ENCODE peak calls at places on chromosomes 13 and 19, in eight cellular contexts. V is neural progenitor cell, F is DND-41, M is HL-60, I is stomach, P is tibial artery, Z is ascending aorta, O is thoracic aorta. E is an unnamed sample. For H3K27me3, the result is how much of the 10 kb centered on the place peaks cover.

GRCh38 chr13:114099191-114099590 is 33.2 kb downstream of the RASA3 start:
- DNase-seq in M (no peak), I (no peak), V (peak), Z (peak), F (no peak), P (peak), O (peak), E (peak)

GRCh38 chr19:47253970-47254369 is 2.4 kb upstream of the CCDC9 start:
- DNase-seq in P (no peak), Z (no peak), F (no peak), V (no peak), M (no peak), I (no peak), O (no peak), E (no peak)

GRCh38 chr13:44872751-44873150 is 116.5 kb downstream of the NUFIP1 start:
- DNase-seq in O (no peak), Z (no peak), I (no peak), M (no peak), F (no peak), V (no peak), P (no peak), E (no peak)

GRCh38 chr19:42199440-42200115 is 17.9 kb downstream of the DEDD2 start:
- DNase-seq in M (peak), O (no peak), V (no peak), F (peak), I (peak), Z (no peak), P (peak), E (peak)

GRCh38 chr19:51724543-51724942 is 752 bp upstream of the HAS1 start:
- DNase-seq in O (no peak), P (peak), V (no peak), Z (no peak), F (no peak), I (no peak), M (no peak), E (no peak)

GRCh38 chr13:43363156-43363918 is 340.0 kb downstream of the DNAJC15 start:
- DNase-seq in F (no peak), P (no peak), V (no peak), O (no peak), I (no peak), Z (no peak), M (no peak), E (no peak)

GRCh38 chr13:25692156-25692555 is 320.4 kb downstream of the ATP8A2 start:
- DNase-seq in I (no peak), F (no peak), O (no peak), P (no peak), Z (no peak), M (no peak), V (peak), E (no peak)

GRCh38 chr19:6047741-6048231 is 62.5 kb downstream of the RFX2 start:
- DNase-seq in V (peak), P (no peak), Z (no peak), M (no peak), F (no peak), I (no peak), O (no peak), E (no peak)

GRCh38 chr13:110382229-110382628 is 75.1 kb downstream of the COL4A2 start:
- DNase-seq in F (no peak), P (no peak), Z (no peak), O (no peak), I (no peak), V (no peak), M (no peak), E (no peak)

GRCh38 chr19:50565984-50566903 is 2.0 kb downstream of the LRRC4B start:
- DNase-seq in F (no peak), Z (no peak), P (no peak), O (no peak), V (peak), I (no peak), M (no peak), E (no peak)

GRCh38 chr13:44648392-44649117 is 72.4 kb upstream of the TSC22D1 start:
- DNase-seq in M (no peak), P (no peak), F (no peak), Z (no peak), I (no peak), O (no peak), V (no peak), E (no peak)

GRCh38 chr19:37983916-37984315 is 76.9 kb downstream of the SIPA1L3 start:
- DNase-seq in O (no peak), P (no peak), I (no peak), F (no peak), Z (no peak), V (no peak), M (no peak), E (no peak)

GRCh38 chr13:114100446-114101320 is 31.7 kb downstream of the RASA3 start:
- DNase-seq in V (no peak), O (no peak), P (peak), M (no peak), I (no peak), Z (no peak), F (no peak), E (no peak)

GRCh38 chr13:35157143-35157755 is 215.2 kb downstream of the NBEA start:
- DNase-seq in F (peak), I (no peak), Z (no peak), P (no peak), O (no peak), V (peak), M (peak), E (no peak)

GRCh38 chr13:24688111-24688510 is 7.9 kb downstream of the ATP12A start:
- DNase-seq in I (no peak), P (no peak), M (no peak), F (no peak), O (no peak), V (no peak), Z (no peak), E (no peak)

GRCh38 chr13:79799049-79799448 is 318.1 kb downstream of the NDFIP2 start:
- DNase-seq in M (no peak), P (no peak), O (no peak), F (no peak), V (no peak), Z (no peak), I (no peak), E (no peak)

GRCh38 chr13:113854238-113855011 is 9.5 kb downstream of the GAS6 start:
- DNase-seq in M (no peak), F (peak), V (no peak), I (no peak), O (no peak), Z (no peak), P (peak), E (no peak)

GRCh38 chr19:51078731-51079130 is 4.0 kb downstream of the KLK14 start:
- DNase-seq in I (no peak), O (no peak), V (no peak), F (no peak), M (no peak), Z (no peak), P (no peak), E (no peak)

GRCh38 chr19:56403261-56403660 is 871 bp upstream of the ZNF583 start:
- DNase-seq in O (no peak), P (no peak), I (no peak), V (peak), M (no peak), Z (no peak), F (no peak), E (no peak)

GRCh38 chr19:3343619-3344502 is 22.5 kb upstream of the NFIC start:
- DNase-seq in O (peak), P (peak), F (peak), Z (peak), M (peak), V (no peak), I (peak), E (no peak)

GRCh38 chr19:9528757-9529336 is 9.6 kb downstream of the ZNF426 start:
- DNase-seq in P (no peak), V (no peak), M (no peak), O (no peak), Z (no peak), F (no peak), I (no peak), E (no peak)

GRCh38 chr13:39073983-39074382 is 35.7 kb downstream of the NHLRC3 start:
- DNase-seq in M (no peak), Z (no peak), P (no peak), I (no peak), F (no peak), O (no peak), V (no peak), E (no peak)

GRCh38 chr13:41356788-41357187 is 45.7 kb downstream of the NAA16 start:
- DNase-seq in Z (no peak), O (no peak), M (no peak), P (no peak), I (no peak), V (no peak), F (no peak), E (peak)

GRCh38 chr19:29612801-29613595 is 6.9 kb downstream of the POP4 start:
- DNase-seq in P (no peak), I (no peak), V (no peak), F (no peak), M (no peak), Z (no peak), O (no peak), E (no peak)

GRCh38 chr13:32187651-32188050 is 127.5 kb downstream of the ZAR1L start:
- DNase-seq in V (no peak), M (no peak), I (no peak), F (no peak), O (no peak), P (no peak), Z (no peak), E (no peak)

GRCh38 chr19:11020423-11020822 is 59.6 kb downstream of the SMARCA4 start:
- DNase-seq in F (no peak), M (no peak), O (no peak), P (no peak), I (no peak), V (no peak), Z (no peak), E (no peak)

GRCh38 chr19:35030257-35031071 is at the start of gene SCN1B:
- DNase-seq in P (peak), Z (no peak), V (peak), I (peak), F (peak), M (peak), O (no peak), E (peak)

GRCh38 chr19:47598407-47599349 is 10.3 kb upstream of the BICRA start:
- DNase-seq in V (peak), O (peak), P (peak), Z (no peak), F (no peak), M (no peak), I (peak), E (no peak)

GRCh38 chr19:48646192-48646911 is 365 bp upstream of the CA11 start:
- DNase-seq in P (peak), Z (peak), I (peak), M (peak), O (no peak), V (peak), F (peak), E (peak)

GRCh38 chr19:15911599-15912237 is 13.8 kb upstream of the CYP4F2 start:
- DNase-seq in I (peak), V (no peak), F (no peak), M (no peak), P (no peak), O (no peak), Z (no peak), E (no peak)

GRCh38 chr19:5953680-5954213 is 24.2 kb downstream of the RANBP3 start:
- DNase-seq in Z (no peak), O (no peak), V (no peak), P (no peak), I (no peak), F (no peak), M (no peak), E (peak)

GRCh38 chr19:15403151-15403531 is 15.6 kb downstream of the AKAP8L start:
- DNase-seq in Z (no peak), F (no peak), P (no peak), O (no peak), M (no peak), I (no peak), V (no peak), E (no peak)

GRCh38 chr13:31029129-31029528 is 96.7 kb downstream of the TEX26 start:
- DNase-seq in O (no peak), P (no peak), V (no peak), F (no peak), Z (no peak), I (no peak), M (no peak), E (no peak)

GRCh38 chr19:47227347-47228167 is 3.4 kb downstream of the BBC3 start:
- DNase-seq in V (peak), O (peak), M (peak), P (peak), I (peak), F (no peak), Z (peak), E (peak)

GRCh38 chr19:49309087-49309486 is 15.9 kb downstream of the SLC6A16 start:
- DNase-seq in O (no peak), I (no peak), V (no peak), Z (no peak), M (no peak), F (no peak), P (no peak), E (no peak)

GRCh38 chr13:60583911-60584753 is 187.1 kb downstream of the TDRD3 start:
- DNase-seq in I (no peak), O (peak), Z (no peak), F (no peak), V (peak), P (peak), M (peak), E (no peak)

GRCh38 chr13:99009987-99010551 is 32.2 kb upstream of the DOCK9 start:
- DNase-seq in O (no peak), Z (no peak), I (no peak), P (no peak), F (no peak), V (no peak), M (no peak), E (no peak)
- H3K27ac ChIP-seq in O (no peak), Z (no peak), I (no peak), P (no peak), F (no peak), V (no peak), M (no peak), E (no peak)

GRCh38 chr19:32475393-32475792 is 69.8 kb downstream of the DPY19L3 start:
- DNase-seq in M (no peak), F (no peak), Z (no peak), I (no peak), P (no peak), V (no peak), O (no peak), E (no peak)
- TF ChIP-seq CTCF in M (no peak), F (no peak), Z (no peak), I (no peak), P (no peak), V (no peak), O (no peak), E (no peak)

GRCh38 chr13:99892866-99893504 is 78.6 kb downstream of the ZIC5 start:
- DNase-seq in M (no peak), Z (no peak), O (no peak), P (no peak), F (no peak), I (no peak), V (peak), E (no peak)
- H3K27me3 ChIP-seq in M (under half), Z (under half), O (under half), P (under half), F (under half), I (under half), V (under half), E (under half)

GRCh38 chr13:20431687-20432384 is 93.8 kb downstream of the CRYL1 start:
- DNase-seq in V (no peak), F (no peak), O (no peak), M (no peak), I (no peak), Z (no peak), P (no peak), E (no peak)
- H3K27ac ChIP-seq in V (no peak), F (no peak), O (no peak), M (peak), I (no peak), Z (no peak), P (no peak), E (no peak)

GRCh38 chr13:46596501-46596900 is 43.5 kb downstream of the LRCH1 start:
- DNase-seq in F (no peak), O (no peak), M (no peak), I (no peak), V (no peak), Z (no peak), P (no peak), E (no peak)

GRCh38 chr13:46595918-46596315 is 42.9 kb downstream of the LRCH1 start:
- DNase-seq in P (no peak), M (no peak), Z (no peak), V (no peak), I (no peak), F (no peak), O (no peak), E (no peak)

GRCh38 chr13:46600943-46601311 is 48.0 kb downstream of the LRCH1 start:
- DNase-seq in O (no peak), M (no peak), F (no peak), V (no peak), Z (no peak), I (no peak), P (no peak), E (no peak)

GRCh38 chr13:46598820-46599180 is 45.8 kb downstream of the LRCH1 start:
- DNase-seq in Z (no peak), F (no peak), V (no peak), O (no peak), P (no peak), I (no peak), M (no peak), E (no peak)

GRCh38 chr13:46598140-46598819 is 45.3 kb downstream of the LRCH1 start:
- DNase-seq in O (no peak), M (no peak), Z (no peak), I (no peak), F (no peak), P (no peak), V (no peak), E (no peak)
- TF ChIP-seq CTCF in O (no peak), M (no peak), Z (no peak), I (no peak), F (no peak), P (no peak), V (no peak), E (no peak)

GRCh38 chr13:101919541-101920306 is 467.2 kb downstream of the ITGBL1 start:
- DNase-seq in I (no peak), O (no peak), M (no peak), V (peak), F (peak), P (no peak), Z (no peak), E (no peak)
- H3K27me3 ChIP-seq in I (under half), O (under half), M (under half), V (half or more), F (under half), P (half or more), Z (under half), E (half or more)

DNA sequence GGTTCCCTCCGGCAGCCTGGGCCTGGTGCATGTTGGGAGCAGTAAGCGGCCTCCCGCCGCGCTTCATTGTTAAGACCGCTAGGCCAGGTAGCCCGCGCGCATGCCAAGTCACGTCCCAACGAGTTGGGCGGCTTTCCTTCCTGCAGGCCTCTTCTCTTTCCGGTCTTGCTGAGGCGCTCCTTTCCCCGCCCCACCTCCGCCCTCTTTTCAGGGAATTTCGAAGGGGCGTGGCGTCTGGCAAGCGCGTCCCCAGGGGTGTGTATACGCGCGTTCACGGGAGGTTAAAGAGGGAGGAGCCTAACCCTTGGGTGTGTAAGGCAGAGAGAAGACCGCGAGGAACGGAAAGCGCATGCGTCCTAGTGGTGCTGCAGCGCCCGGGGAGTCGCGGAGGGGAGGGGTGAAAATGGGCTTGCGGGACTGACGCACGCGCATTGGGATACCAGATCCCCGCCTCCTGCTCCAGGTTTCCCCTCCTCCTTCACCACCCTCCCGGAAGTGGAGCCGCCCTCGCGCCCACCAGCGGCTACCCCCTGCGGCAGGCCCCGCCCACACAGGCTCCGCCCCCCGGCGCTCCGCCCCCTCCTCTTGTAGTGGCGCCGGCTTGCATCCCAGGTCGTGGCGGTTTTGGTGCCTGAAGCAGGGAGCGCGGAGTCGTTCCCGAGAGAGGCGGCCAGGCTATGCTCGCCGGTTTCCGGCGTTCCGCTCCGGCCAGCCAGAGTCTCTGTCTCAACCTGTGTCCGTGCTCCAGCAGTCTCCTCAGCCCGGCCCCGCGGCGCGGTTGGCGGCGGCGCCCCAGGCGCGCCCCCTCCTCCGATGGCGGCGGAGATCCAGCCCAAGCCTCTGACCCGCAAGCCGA is at the start of gene WDFY2:
- DNase-seq in F (peak), V (peak), I (peak), P (peak), Z (peak), O (peak), M (peak), E (peak)
- H3K27ac ChIP-seq in F (peak), V (peak), I (peak), P (peak), Z (peak), O (peak), M (peak), E (peak)

GRCh38 chr19:19140476-19140875 is 2.2 kb upstream of the TMEM161A start:
- DNase-seq in M (no peak), Z (no peak), O (no peak), P (no peak), V (no peak), I (no peak), F (no peak), E (no peak)

GRCh38 chr19:19138110-19138981 is at the start of gene TMEM161A:
- DNase-seq in I (peak), O (peak), V (peak), F (peak), Z (peak), M (peak), P (peak), E (peak)

GRCh38 chr19:19137556-19138109 is 645 bp downstream of the TMEM161A start:
- DNase-seq in P (no peak), Z (no peak), O (no peak), F (no peak), V (peak), M (no peak), I (no peak), E (no peak)

GRCh38 chr19:19142347-19142746 is 4.1 kb upstream of the TMEM161A start:
- DNase-seq in P (no peak), Z (no peak), M (no peak), F (no peak), O (no peak), I (no peak), V (no peak), E (no peak)

GRCh38 chr19:19139876-19140229 is 1.6 kb upstream of the TMEM161A start:
- DNase-seq in Z (no peak), P (no peak), V (no peak), I (no peak), F (no peak), M (no peak), O (no peak), E (no peak)
- TF ChIP-seq CTCF in Z (no peak), P (no peak), V (no peak), I (no peak), F (no peak), M (no peak), O (no peak), E (peak)

GRCh38 chr13:112055417-112056206 is 11.3 kb upstream of the SOX1 start:
- DNase-seq in P (no peak), I (no peak), M (no peak), O (no peak), V (peak), Z (no peak), F (no peak), E (no peak)
- H3K27me3 ChIP-seq in P (half or more), I (half or more), M (half or more), O (under half), V (half or more), Z (under half), F (under half), E (half or more)

GRCh38 chr19:7871280-7871529 is 3.0 kb downstream of the PRR36 start:
- DNase-seq in V (no peak), M (no peak), P (no peak), O (no peak), I (no peak), Z (no peak), F (no peak), E (no peak)
- H3K27ac ChIP-seq in V (peak), M (no peak), P (no peak), O (no peak), I (no peak), Z (no peak), F (no peak), E (no peak)